ENCODE peak calls at places on chromosomes 6 and 20, in ten cellular contexts. D, H, Y, Z, G, V, O, L, J and Q are unnamed samples.

GRCh38 chr6:68559052-68559451 is 76.0 kb upstream of the ADGRB3 start:
- DNase-seq in G (no peak), V (no peak), Z (no peak), D (no peak), J (peak; percentile 9), H (no peak), Y (no peak), O (no peak), L (no peak), Q (no peak)

GRCh38 chr6:139762587-139763031 is 388.2 kb upstream of the CITED2 start:
- DNase-seq in J (no peak), H (no peak), O (no peak), V (peak; percentile 47), G (no peak), Y (no peak), Z (no peak), L (no peak), D (no peak), Q (no peak)

GRCh38 chr6:134520181-134521115 is 202.5 kb upstream of the SGK1 start:
- DNase-seq in O (no peak), D (no peak), Y (no peak), J (no peak), V (no peak), L (no peak), Z (no peak), H (no peak), G (no peak), Q (no peak)

GRCh38 chr6:72963946-72964345 is 261.4 kb downstream of the KHDC1L start:
- DNase-seq in H (no peak), J (no peak), Z (no peak), D (no peak), O (no peak), V (no peak), G (no peak), Y (no peak), L (no peak), Q (no peak)

GRCh38 chr6:66068033-66068432 is 361.0 kb upstream of the EYS start:
- DNase-seq in H (no peak), Y (no peak), L (no peak), G (no peak), Z (no peak), O (no peak), V (no peak), J (no peak), D (no peak), Q (no peak)

GRCh38 chr20:50129662-50130345 is 16.9 kb upstream of the UBE2V1 start:
- DNase-seq in J (peak; percentile 95), Z (no peak), G (no peak), L (no peak), H (peak; percentile 69), D (no peak), O (no peak), Y (peak; percentile 90), V (no peak), Q (no peak)

GRCh38 chr6:168441434-168442391 is 729 bp downstream of the SMOC2 start:
- DNase-seq in V (no peak), D (no peak), O (peak; percentile 54), L (no peak), Y (no peak), J (no peak), H (no peak), G (no peak), Z (no peak), Q (no peak)

GRCh38 chr20:61842011-61842410 is 223.7 kb downstream of the TAF4 start:
- DNase-seq in H (no peak), Z (no peak), Y (no peak), V (no peak), L (no peak), J (no peak), G (no peak), O (peak; percentile 2), D (no peak), Q (no peak)

GRCh38 chr6:43703512-43704429 is 16.2 kb upstream of the MRPS18A start:
- DNase-seq in L (no peak), H (no peak), J (no peak), V (no peak), Y (no peak), G (no peak), Z (no peak), D (no peak), O (no peak), Q (no peak)

GRCh38 chr6:14228571-14228970 is 111.0 kb downstream of the CD83 start:
- DNase-seq in J (no peak), L (no peak), Z (no peak), Y (no peak), D (no peak), O (no peak), V (no peak), G (no peak), H (no peak), Q (no peak)

GRCh38 chr6:39819226-39819625 is 27.1 kb downstream of the DAAM2 start:
- DNase-seq in O (no peak), D (no peak), H (no peak), J (no peak), L (no peak), Y (no peak), Z (no peak), G (no peak), V (no peak), Q (no peak)

GRCh38 chr6:139308936-139309603 is 17.3 kb upstream of the TXLNB start:
- DNase-seq in Z (no peak), L (peak; percentile 72), Y (peak; percentile 76), H (no peak), O (no peak), V (peak; percentile 34), G (no peak), J (no peak), D (no peak), Q (peak; percentile 30)

GRCh38 chr6:125781307-125781868 is 9.4 kb upstream of the NCOA7 start:
- DNase-seq in H (no peak), D (no peak), V (peak; percentile 66), O (no peak), J (peak; percentile 34), G (no peak), Z (no peak), L (no peak), Y (peak; percentile 78), Q (peak; percentile 37)

GRCh38 chr6:107116328-107116892 is 1.1 kb upstream of the BEND3 start:
- DNase-seq in O (no peak), Z (peak; percentile 78), L (no peak), D (peak; percentile 87), Y (peak; percentile 44), J (peak; percentile 38), G (no peak), H (no peak), V (peak; percentile 64), Q (peak; percentile 63)
- TF ChIP-seq POLR2A in O (no peak), Z (no peak), L (no peak), D (peak; percentile 38), Y (no peak), J (no peak), G (no peak), H (no peak), V (no peak), Q (no peak)

GRCh38 chr6:150492507-150492906 is 107.2 kb upstream of the PLEKHG1 start:
- DNase-seq in Z (no peak), H (peak; percentile 13), J (peak; percentile 73), G (no peak), O (no peak), D (no peak), V (no peak), Y (no peak), L (no peak), Q (no peak)

GRCh38 chr6:150491131-150491795 is 108.4 kb upstream of the PLEKHG1 start:
- DNase-seq in H (peak; percentile 7), G (no peak), V (no peak), O (no peak), Y (no peak), Z (no peak), L (no peak), D (no peak), J (no peak), Q (no peak)

GRCh38 chr6:150490586-150490985 is 109.1 kb upstream of the PLEKHG1 start:
- DNase-seq in H (no peak), J (no peak), L (no peak), G (no peak), Y (no peak), Z (no peak), D (no peak), V (no peak), O (no peak), Q (no peak)

GRCh38 chr6:150492941-150493340 is 106.7 kb upstream of the PLEKHG1 start:
- DNase-seq in G (no peak), Y (no peak), L (no peak), O (no peak), D (no peak), V (no peak), Z (no peak), H (no peak), J (no peak), Q (no peak)

GRCh38 chr6:150491796-150492142 is 107.9 kb upstream of the PLEKHG1 start:
- DNase-seq in O (no peak), J (no peak), D (no peak), G (no peak), V (no peak), H (no peak), Z (no peak), Y (no peak), L (no peak), Q (no peak)
- TF ChIP-seq EP300 in O (no peak), J (no peak), D (no peak), G (no peak), V (no peak), H (no peak), Z (no peak), Y (no peak), L (no peak), Q (no peak)

GRCh38 chr6:10383312-10384063 is 31.4 kb downstream of the TFAP2A start:
- DNase-seq in Z (no peak), H (peak; percentile 56), Y (no peak), V (no peak), J (peak; percentile 28), L (no peak), O (no peak), D (no peak), G (no peak), Q (no peak)
- TF ChIP-seq POLR2A in Z (no peak), H (no peak), Y (no peak), V (no peak), J (no peak), L (no peak), O (no peak), D (no peak), G (no peak), Q (no peak)

GRCh38 chr6:105985816-105986632 is 100.1 kb upstream of the PRDM1 start:
- DNase-seq in D (no peak), L (no peak), Z (no peak), O (peak; percentile 14), J (no peak), Y (peak; percentile 58), V (peak; percentile 46), G (no peak), H (no peak), Q (peak; percentile 26)
- TF ChIP-seq EP300 in D (no peak), L (no peak), Z (no peak), O (no peak), J (no peak), Y (no peak), V (no peak), G (no peak), H (no peak), Q (no peak)